ENCODE peak calls at places on chromosomes 4 and X, in seven cellular contexts. A is fibroblast of lung, G is right lobe of liver, J is astrocyte of the spinal cord, B is right atrium auricular region, P is adrenal gland, Y is GM06990. V is an unnamed sample.

GRCh38 chrX:115560978-115561604 is at the start of gene PLS3:
- DNase-seq in A (peak), G (peak), J (peak), B (peak), P (peak), Y (peak), V (peak)

GRCh38 chr4:159900562-159900961 is 797.7 kb downstream of the RAPGEF2 start:
- DNase-seq in A (no peak), G (no peak), J (no peak), B (no peak), P (no peak), Y (no peak), V (no peak)

GRCh38 chr4:11051181-11051580 is 366.6 kb upstream of the CLNK start:
- DNase-seq in A (no peak), G (no peak), J (no peak), B (no peak), P (no peak), Y (no peak), V (no peak)

GRCh38 chrX:129632443-129632842 is 22.3 kb downstream of the APLN start:
- DNase-seq in A (peak), G (no peak), J (no peak), B (no peak), P (no peak), Y (no peak), V (no peak)

GRCh38 chr4:76867377-76867776 is 30.6 kb downstream of the SOWAHB start:
- DNase-seq in A (no peak), G (no peak), J (no peak), B (no peak), P (no peak), Y (no peak), V (no peak)

GRCh38 chr4:122117743-122118142 is 34.4 kb upstream of the BLTP1 start:
- DNase-seq in A (peak), G (no peak), J (peak), B (no peak), P (no peak), Y (no peak), V (peak)

GRCh38 chrX:15903186-15903681 is 48.6 kb upstream of the AP1S2 start:
- DNase-seq in A (no peak), G (no peak), J (no peak), B (no peak), P (no peak), Y (peak), V (no peak)

GRCh38 chrX:63506320-63506719 is 155.2 kb upstream of the SPIN4 start:
- DNase-seq in A (peak), G (no peak), J (peak), B (no peak), P (no peak), Y (no peak), V (peak)

GRCh38 chrX:115616943-115617563 is 56.1 kb downstream of the PLS3 start:
- DNase-seq in A (peak), G (no peak), J (peak), B (no peak), P (no peak), Y (peak), V (peak)

GRCh38 chrX:135629342-135629741 is 84.1 kb upstream of the CT45A1 start:
- DNase-seq in A (no peak), G (no peak), J (no peak), B (no peak), P (no peak), Y (no peak), V (no peak)
- TF ChIP-seq CTCF in A (no peak), G (no peak), J (no peak), B (no peak), P (no peak), Y (no peak), V (no peak)

GRCh38 chr4:139691-140090 is 15.4 kb downstream of the ZNF718 start:
- DNase-seq in A (no peak), G (no peak), J (no peak), B (no peak), P (no peak), Y (no peak), V (no peak)

GRCh38 chr4:138935-139334 is 14.6 kb downstream of the ZNF718 start:
- DNase-seq in A (no peak), G (no peak), J (no peak), B (no peak), P (no peak), Y (no peak), V (no peak)
- H3K4me3 ChIP-seq in A (no peak), G (no peak), J (no peak), B (no peak), P (no peak), Y (no peak), V (no peak)

GRCh38 chr4:56641494-56642051 is 39.5 kb downstream of the HOPX start:
- DNase-seq in A (peak), G (no peak), J (peak), B (no peak), P (no peak), Y (no peak), V (peak)
- TF ChIP-seq CTCF in A (peak), G (no peak), J (peak), B (no peak), P (no peak), Y (peak), V (peak)

DNA sequence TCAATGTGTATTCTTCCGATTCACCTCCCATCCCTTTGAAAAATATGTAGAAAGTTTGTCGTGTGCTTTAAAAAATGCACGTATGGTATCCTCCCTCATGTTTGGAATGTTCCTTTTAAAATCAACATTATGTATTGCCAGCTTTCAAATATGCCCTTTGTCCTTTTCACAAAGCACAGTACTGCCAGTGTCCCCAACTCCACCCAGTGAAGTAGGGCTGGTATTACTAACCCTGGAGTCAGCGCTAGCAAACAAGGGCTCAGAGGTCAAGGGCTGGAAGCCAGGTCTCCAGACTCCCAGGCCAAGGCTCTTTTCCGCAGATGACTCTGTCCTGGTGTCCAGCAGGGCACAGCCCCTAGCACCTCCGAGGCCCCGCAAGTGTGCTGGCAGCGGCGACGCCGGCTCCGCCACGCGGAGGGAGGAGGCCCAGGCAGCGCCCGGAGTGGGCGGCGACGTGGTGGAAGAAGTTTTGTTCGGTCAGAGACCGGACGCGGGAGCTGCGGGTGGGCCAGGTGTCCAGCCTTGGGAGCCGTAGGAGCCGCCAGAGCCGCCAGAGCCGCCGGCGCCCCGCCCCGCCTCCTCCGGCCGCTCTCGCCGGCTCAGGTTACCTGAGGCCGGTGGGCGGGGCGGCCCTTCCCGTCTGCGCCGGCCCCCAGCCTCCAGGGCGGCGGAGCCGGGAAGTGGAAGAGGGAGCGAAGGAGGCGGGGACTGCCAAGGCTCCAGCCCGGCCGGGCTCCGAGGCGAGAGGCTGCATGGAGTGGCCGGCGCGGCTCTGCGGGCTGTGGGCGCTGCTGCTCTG is at the start of gene IL13RA1:
- DNase-seq in A (peak), G (peak), J (peak), B (peak), P (peak), Y (peak), V (peak)
- H3K4me3 ChIP-seq in A (peak), G (peak), J (peak), B (peak), P (peak), Y (peak), V (peak)

V was measured in foreskin fibroblast.